ENCODE peak calls at places on chromosomes 2 and 18, in six cellular contexts. U is posterior cingulate gyrus, W is cardiac fibroblast, O is left cardiac atrium, Y is HAP-1, F is DMS53. P is an unnamed sample.

GRCh38 chr18:3411854-3412268 is 38.1 kb upstream of the TGIF1 start:
- DNase-seq in U (no peak), W (peak), O (peak), Y (no peak), F (peak), P (peak)

GRCh38 chr2:12594590-12594989 is 122.1 kb upstream of the TRIB2 start:
- DNase-seq in U (no peak), W (no peak), O (no peak), Y (no peak), F (no peak), P (no peak)

GRCh38 chr18:3481696-3482210 is 31.8 kb downstream of the TGIF1 start:
- DNase-seq in U (no peak), W (peak), O (no peak), Y (peak), F (peak), P (no peak)

GRCh38 chr18:3584897-3585460 is 135.0 kb downstream of the TGIF1 start:
- DNase-seq in U (no peak), W (no peak), O (no peak), Y (no peak), F (peak), P (no peak)

GRCh38 chr2:239192975-239193374 is 207.8 kb downstream of the HDAC4 start:
- DNase-seq in U (peak), W (no peak), O (no peak), Y (no peak), F (no peak), P (peak)

GRCh38 chr18:75406491-75407445 is 20.7 kb downstream of the SMIM21 start:
- DNase-seq in U (no peak), W (peak), O (no peak), Y (no peak), F (no peak), P (no peak)

GRCh38 chr2:144982481-144982880 is 462.6 kb upstream of the ZEB2 start:
- DNase-seq in U (no peak), W (no peak), O (no peak), Y (no peak), F (no peak), P (no peak)

GRCh38 chr2:203948733-203949132 is 12.2 kb downstream of the ICOS start:
- DNase-seq in U (no peak), W (no peak), O (no peak), Y (no peak), F (no peak), P (no peak)

GRCh38 chr2:20600756-20601325 is 50.1 kb downstream of the HS1BP3 start:
- DNase-seq in U (no peak), W (peak), O (no peak), Y (no peak), F (no peak), P (no peak)

GRCh38 chr2:23705771-23706612 is 220.9 kb downstream of the ATAD2B start:
- DNase-seq in U (no peak), W (no peak), O (no peak), Y (no peak), F (no peak), P (peak)

GRCh38 chr2:202033317-202034248 is at the start of gene FZD7:
- DNase-seq in U (peak), W (peak), O (peak), Y (peak), F (peak), P (peak)

GRCh38 chr2:120989911-120990441 is 254.3 kb downstream of the GLI2 start:
- DNase-seq in U (no peak), W (no peak), O (no peak), Y (no peak), F (no peak), P (no peak)

GRCh38 chr18:52670903-52671302 is 330.9 kb downstream of the DCC start:
- DNase-seq in U (no peak), W (peak), O (no peak), Y (no peak), F (peak), P (no peak)

GRCh38 chr2:39335930-39336329 is 92.2 kb upstream of the CDKL4 start:
- DNase-seq in U (no peak), W (no peak), O (no peak), Y (no peak), F (peak), P (no peak)

GRCh38 chr2:19738707-19739106 is 163.1 kb downstream of the TTC32 start:
- DNase-seq in U (no peak), W (peak), O (peak), Y (no peak), F (no peak), P (peak)

GRCh38 chr2:240626531-240627300 is 1.4 kb downstream of the GPR35 start:
- DNase-seq in U (peak), W (peak), O (peak), Y (peak), F (no peak), P (peak)

GRCh38 chr18:13374468-13375301 is 156.1 kb downstream of the LDLRAD4 start:
- DNase-seq in U (no peak), W (peak), O (no peak), Y (no peak), F (no peak), P (no peak)

GRCh38 chr18:35460719-35461118 is 37.0 kb downstream of the INO80C start:
- DNase-seq in U (no peak), W (peak), O (no peak), Y (no peak), F (peak), P (no peak)

GRCh38 chr2:15521782-15522181 is 39.4 kb downstream of the NBAS start:
- DNase-seq in U (no peak), W (peak), O (no peak), Y (no peak), F (no peak), P (no peak)

GRCh38 chr2:45968946-45969584 is 317.6 kb downstream of the PRKCE start:
- DNase-seq in U (no peak), W (peak), O (no peak), Y (no peak), F (no peak), P (peak)

GRCh38 chr2:60641866-60642788 is 88.7 kb upstream of the BCL11A start:
- DNase-seq in U (no peak), W (peak), O (no peak), Y (peak), F (peak), P (no peak)

GRCh38 chr2:213157242-213157641 is 5.8 kb upstream of the IKZF2 start:
- DNase-seq in U (no peak), W (no peak), O (no peak), Y (no peak), F (no peak), P (no peak)

GRCh38 chr2:217286833-217287232 is 427.0 kb upstream of the TNP1 start:
- DNase-seq in U (no peak), W (peak), O (no peak), Y (no peak), F (no peak), P (no peak)